ENCODE peak calls at places on chromosomes 1 and 21, in five cellular contexts. T is stomach, I is heart left ventricle, V is HCT116, E is GM12891. P is an unnamed sample.

GRCh38 chr1:26190373-26190987 is at the start of gene CATSPER4:
- DNase-seq in E (no peak), I (no peak), T (no peak), V (no peak), P (no peak)

GRCh38 chr1:196063307-196063706 is 544.9 kb downstream of the KCNT2 start:
- DNase-seq in T (no peak), E (no peak), I (no peak), V (peak; percentile 27), P (no peak)

GRCh38 chr1:206590025-206590834 is 22.0 kb downstream of the EIF2D start:
- DNase-seq in T (no peak), E (no peak), V (peak; percentile 37), I (no peak), P (peak; percentile 76)

GRCh38 chr1:228088586-228089498 is 6.3 kb downstream of the ARF1 start:
- DNase-seq in V (no peak), E (no peak), I (no peak), T (peak; percentile 27), P (no peak)

GRCh38 chr1:174795806-174796205 is 203.9 kb upstream of the CACYBP start:
- DNase-seq in E (no peak), V (no peak), I (no peak), T (no peak), P (no peak)

GRCh38 chr1:228197555-228198147 is 10.2 kb upstream of the OBSCN start:
- DNase-seq in T (no peak), I (peak; percentile 30), E (no peak), V (no peak), P (no peak)

GRCh38 chr1:25501235-25502058 is 42.0 kb upstream of the LDLRAP1 start:
- DNase-seq in I (no peak), V (peak; percentile 16), E (no peak), T (no peak), P (no peak)

GRCh38 chr1:167152192-167152876 is 58.5 kb downstream of the STYXL2 start:
- DNase-seq in I (no peak), V (no peak), E (no peak), T (no peak), P (no peak)

GRCh38 chr1:60874703-60875102 is 207.7 kb upstream of the NFIA start:
- DNase-seq in T (no peak), V (peak; percentile 8), E (no peak), I (no peak), P (peak; percentile 22)

GRCh38 chr21:46454142-46454541 is 4.5 kb upstream of the DIP2A start:
- DNase-seq in I (no peak), T (no peak), E (no peak), V (no peak), P (no peak)

GRCh38 chr1:187696092-187696491 is 867.3 kb downstream of the PLA2G4A start:
- DNase-seq in E (no peak), I (no peak), T (no peak), V (no peak), P (no peak)

GRCh38 chr1:39317910-39318633 is 113.6 kb downstream of the MACF1 start:
- DNase-seq in E (no peak), I (peak; percentile 23), V (no peak), T (no peak), P (no peak)

GRCh38 chr1:67572594-67573221 is 112.3 kb upstream of the GADD45A start:
- DNase-seq in I (no peak), V (no peak), E (no peak), T (peak; percentile 92), P (no peak)

GRCh38 chr1:58783090-58783992 is 506 bp downstream of the JUN start:
- DNase-seq in I (peak; percentile 59), V (no peak), T (peak; percentile 63), E (no peak), P (no peak)

GRCh38 chr1:214332950-214333798 is 52.2 kb downstream of the SMYD2 start:
- DNase-seq in T (peak; percentile 66), V (peak; percentile 15), E (peak; percentile 32), I (peak; percentile 49), P (peak; percentile 31)

GRCh38 chr1:67760030-67760821 is 73.0 kb downstream of the GNG12 start:
- DNase-seq in E (peak; percentile 35), V (peak; percentile 54), I (peak; percentile 51), T (peak; percentile 76), P (no peak)

GRCh38 chr1:44810101-44810761 is 1.9 kb downstream of the BTBD19 start:
- DNase-seq in V (no peak), E (no peak), T (peak; percentile 81), I (no peak), P (no peak)

GRCh38 chr1:118185083-118185899 is at the start of gene SPAG17:
- DNase-seq in T (peak; percentile 72), E (peak; percentile 4), V (no peak), I (peak; percentile 63), P (no peak)

GRCh38 chr1:6996371-6996770 is 211.1 kb downstream of the CAMTA1 start:
- DNase-seq in V (no peak), T (no peak), E (peak; percentile 45), I (no peak), P (no peak)

GRCh38 chr1:226980565-226981385 is 40.7 kb downstream of the COQ8A start:
- DNase-seq in T (peak; percentile 71), E (no peak), V (no peak), I (peak; percentile 70), P (no peak)

GRCh38 chr1:53826367-53826766 is 11.7 kb downstream of the NDC1 start:
- DNase-seq in T (no peak), V (no peak), E (no peak), I (no peak), P (no peak)

GRCh38 chr1:32939655-32940371 is 24.8 kb downstream of the RNF19B start:
- DNase-seq in E (no peak), I (peak; percentile 64), V (no peak), T (no peak), P (no peak)

GRCh38 chr1:110850632-110851031 is 22.3 kb upstream of the CD53 start:
- DNase-seq in V (no peak), T (no peak), I (no peak), E (no peak), P (no peak)

GRCh38 chr1:156814571-156815260 is 1.9 kb downstream of the SH2D2A start:
- DNase-seq in E (no peak), I (no peak), V (no peak), T (no peak), P (peak; percentile 63)

GRCh38 chr1:37423810-37424209 is 50.6 kb upstream of the ZC3H12A start:
- DNase-seq in E (no peak), I (no peak), T (no peak), V (no peak), P (peak; percentile 97)

GRCh38 chr1:206579747-206580437 is 32.4 kb downstream of the EIF2D start:
- DNase-seq in T (peak; percentile 72), E (no peak), V (no peak), I (peak; percentile 77), P (peak; percentile 68)

GRCh38 chr1:216601427-216601751 is 121.8 kb downstream of the ESRRG start:
- DNase-seq in V (no peak), T (no peak), I (no peak), E (no peak), P (no peak)

GRCh38 chr1:216598448-216598847 is 124.8 kb downstream of the ESRRG start:
- DNase-seq in I (no peak), T (no peak), V (no peak), E (no peak), P (no peak)

GRCh38 chr1:216604771-216605170 is 118.5 kb downstream of the ESRRG start:
- DNase-seq in V (no peak), I (no peak), E (no peak), T (no peak), P (no peak)

GRCh38 chr1:216599851-216600250 is 123.4 kb downstream of the ESRRG start:
- DNase-seq in T (no peak), V (no peak), I (no peak), E (no peak), P (no peak)

GRCh38 chr1:216600730-216601426 is 122.4 kb downstream of the ESRRG start:
- DNase-seq in E (peak; percentile 11), I (peak; percentile 71), V (no peak), T (peak; percentile 74), P (peak; percentile 71)
- TF ChIP-seq POLR2A in E (no peak), I (peak; percentile 49), V (no peak), T (no peak), P (peak; percentile 15)

DNA sequence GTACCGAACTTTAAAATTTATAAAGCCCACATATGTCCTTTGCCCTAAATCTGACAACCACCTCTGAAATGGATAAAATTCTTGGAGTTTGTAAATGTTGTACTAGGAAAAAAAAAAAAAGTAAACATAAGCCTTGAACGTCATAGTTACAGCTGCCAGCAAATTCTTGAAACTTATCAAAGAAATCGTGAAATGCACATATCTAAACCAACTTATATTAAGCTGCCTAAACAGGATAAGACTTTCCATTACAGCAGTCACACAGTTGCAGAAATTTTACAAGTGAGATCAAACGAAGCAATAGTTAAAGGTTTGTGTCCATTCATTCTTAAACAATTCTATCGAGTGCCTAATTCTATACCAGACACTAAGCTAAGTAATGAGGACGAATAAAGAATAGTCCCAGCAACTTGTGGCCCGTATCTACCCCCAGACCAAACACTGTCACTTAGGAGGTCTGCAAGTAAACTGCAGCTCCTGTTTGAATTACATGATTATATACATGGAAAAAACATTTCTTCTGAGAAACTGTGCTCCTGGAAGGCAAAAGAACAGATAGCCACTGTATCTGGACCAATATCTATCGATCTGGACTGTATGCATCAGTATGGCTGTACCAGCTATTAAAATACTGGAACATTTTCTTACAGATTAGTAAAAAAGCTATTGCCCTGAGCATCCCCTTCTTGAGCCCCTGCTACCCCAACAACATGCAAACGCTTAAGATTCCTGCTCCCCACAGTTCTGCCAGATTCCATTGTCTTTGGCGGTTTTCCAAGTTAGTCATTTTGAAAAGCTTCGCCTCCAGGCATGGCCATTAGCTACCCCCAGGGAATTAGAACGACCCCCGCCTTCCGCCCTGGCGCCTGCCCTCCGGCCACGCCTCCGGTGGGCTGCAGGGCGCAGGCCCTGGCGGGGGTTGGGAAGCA is 3.4 kb upstream of the SEC22B start:
- DNase-seq in T (no peak), E (no peak), V (no peak), I (peak; percentile 22), P (no peak)
- TF ChIP-seq POLR2A in T (no peak), E (no peak), V (no peak), I (no peak), P (no peak)

GRCh38 chr1:198121058-198121829 is 35.6 kb upstream of the NEK7 start:
- DNase-seq in V (peak; percentile 24), E (no peak), I (no peak), T (no peak), P (peak; percentile 41)
- TF ChIP-seq POLR2A in V (no peak), E (no peak), I (no peak), T (no peak), P (no peak)

GRCh38 chr1:15524283-15525042 is 448 bp upstream of the CASP9 start:
- DNase-seq in V (peak; percentile 93), E (peak; percentile 84), T (peak; percentile 100), I (peak; percentile 100), P (peak; percentile 44)

GRCh38 chr1:15522551-15522950 is 1.5 kb downstream of the CASP9 start:
- DNase-seq in I (no peak), E (no peak), T (peak; percentile 19), V (no peak), P (no peak)

GRCh38 chr1:15525043-15525958 is 1.3 kb upstream of the CASP9 start:
- DNase-seq in T (no peak), V (peak; percentile 98), I (no peak), E (no peak), P (peak; percentile 64)

GRCh38 chr1:15523104-15523921 is 702 bp downstream of the CASP9 start:
- DNase-seq in V (no peak), T (peak; percentile 18), E (no peak), I (no peak), P (no peak)

DNA sequence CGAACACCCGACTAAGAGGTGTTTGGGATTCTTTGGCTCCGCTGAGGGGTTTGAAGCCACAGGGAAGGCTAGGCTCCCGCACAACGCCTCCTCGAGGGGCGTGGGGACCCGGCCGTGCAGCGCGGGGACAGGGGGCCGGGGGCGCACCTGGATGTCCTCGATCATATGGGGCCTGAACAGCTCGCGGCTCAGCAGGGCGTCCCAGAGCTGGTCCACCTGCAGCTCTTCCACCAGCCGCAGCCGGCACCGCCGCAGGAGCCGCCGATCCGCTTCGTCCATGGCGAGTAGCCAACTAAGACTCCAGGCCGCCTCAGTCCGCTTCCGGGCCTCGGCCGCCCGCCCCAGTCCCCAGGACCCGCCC is at the start of gene CASP9:
- DNase-seq in I (no peak), E (no peak), T (no peak), V (no peak), P (peak; percentile 78)
- TF ChIP-seq POLR2A in I (peak; percentile 29), E (peak; percentile 79), T (no peak), V (no peak), P (peak; percentile 45)

P was measured in H54.